ENCODE peak calls at places on chromosomes 4 and X, in four cellular contexts. One of them, this sample, is unnamed.

GRCh38 chr4:6891436-6892170 is 18.0 kb upstream of the TBC1D14 start:
- DNase-seq in HEK293T: no peak
- DNase-seq in T follicular helper cell: no peak
- DNase-seq in activated CD4-positive, alpha-beta T cell treated with anti-CD3 and anti-CD28 coated beads, Interleukin-2, amount 10 ng/mL, durations not matched to agents 7 days and 5 days: no peak
- DNase-seq in this sample: no peak

GRCh38 chr4:137722910-137723309 is 190.6 kb upstream of the PCDH18 start:
- DNase-seq in HEK293T: no peak
- DNase-seq in T follicular helper cell: no peak
- DNase-seq in activated CD4-positive, alpha-beta T cell treated with anti-CD3 and anti-CD28 coated beads, Interleukin-2, amount 10 ng/mL, durations not matched to agents 7 days and 5 days: no peak
- DNase-seq in this sample: no peak

GRCh38 chr4:73447701-73448100 is 11.7 kb downstream of the AFP start:
- DNase-seq in HEK293T: no peak
- DNase-seq in T follicular helper cell: no peak
- DNase-seq in activated CD4-positive, alpha-beta T cell treated with anti-CD3 and anti-CD28 coated beads, Interleukin-2, amount 10 ng/mL, durations not matched to agents 7 days and 5 days: no peak
- DNase-seq in this sample: no peak

GRCh38 chrX:153933751-153934472 is 925 bp downstream of the NAA10 start:
- DNase-seq in HEK293T: no peak
- DNase-seq in T follicular helper cell: no peak
- DNase-seq in activated CD4-positive, alpha-beta T cell treated with anti-CD3 and anti-CD28 coated beads, Interleukin-2, amount 10 ng/mL, durations not matched to agents 7 days and 5 days: no peak
- DNase-seq in this sample: no peak

GRCh38 chr4:30840571-30840970 is 120.4 kb downstream of the PCDH7 start:
- DNase-seq in HEK293T: no peak
- DNase-seq in T follicular helper cell: no peak
- DNase-seq in activated CD4-positive, alpha-beta T cell treated with anti-CD3 and anti-CD28 coated beads, Interleukin-2, amount 10 ng/mL, durations not matched to agents 7 days and 5 days: no peak
- DNase-seq in this sample: no peak

GRCh38 chr4:7530932-7531639 is 96.4 kb upstream of the PSAPL1 start:
- DNase-seq in HEK293T: no peak
- DNase-seq in T follicular helper cell: no peak
- DNase-seq in activated CD4-positive, alpha-beta T cell treated with anti-CD3 and anti-CD28 coated beads, Interleukin-2, amount 10 ng/mL, durations not matched to agents 7 days and 5 days: no peak
- DNase-seq in this sample: no peak

GRCh38 chrX:151516538-151517187 is 46.8 kb upstream of the PASD1 start:
- DNase-seq in HEK293T: no peak
- DNase-seq in T follicular helper cell: no peak
- DNase-seq in activated CD4-positive, alpha-beta T cell treated with anti-CD3 and anti-CD28 coated beads, Interleukin-2, amount 10 ng/mL, durations not matched to agents 7 days and 5 days: no peak
- DNase-seq in this sample: no peak

GRCh38 chrX:152245231-152245630 is 106.9 kb upstream of the MAGEA10 start:
- DNase-seq in HEK293T: no peak
- DNase-seq in T follicular helper cell: no peak
- DNase-seq in activated CD4-positive, alpha-beta T cell treated with anti-CD3 and anti-CD28 coated beads, Interleukin-2, amount 10 ng/mL, durations not matched to agents 7 days and 5 days: no peak
- DNase-seq in this sample: no peak

GRCh38 chrX:106220177-106220576 is 52.1 kb downstream of the PWWP3B start:
- DNase-seq in HEK293T: peak; percentile 26
- DNase-seq in T follicular helper cell: no peak
- DNase-seq in activated CD4-positive, alpha-beta T cell treated with anti-CD3 and anti-CD28 coated beads, Interleukin-2, amount 10 ng/mL, durations not matched to agents 7 days and 5 days: no peak
- DNase-seq in this sample: no peak

GRCh38 chrX:24017674-24018073 is 9.3 kb downstream of the KLHL15 start:
- DNase-seq in HEK293T: no peak
- DNase-seq in T follicular helper cell: no peak
- DNase-seq in activated CD4-positive, alpha-beta T cell treated with anti-CD3 and anti-CD28 coated beads, Interleukin-2, amount 10 ng/mL, durations not matched to agents 7 days and 5 days: no peak
- DNase-seq in this sample: no peak

GRCh38 chr4:81052119-81053068 is 21.9 kb downstream of the BMP3 start:
- DNase-seq in HEK293T: peak; percentile 65
- DNase-seq in T follicular helper cell: peak; percentile 32
- DNase-seq in activated CD4-positive, alpha-beta T cell treated with anti-CD3 and anti-CD28 coated beads, Interleukin-2, amount 10 ng/mL, durations not matched to agents 7 days and 5 days: peak; percentile 42
- DNase-seq in this sample: peak; percentile 44

GRCh38 chr4:82890602-82890912 is 396 bp downstream of the SEC31A start:
- DNase-seq in HEK293T: no peak
- DNase-seq in T follicular helper cell: no peak
- DNase-seq in activated CD4-positive, alpha-beta T cell treated with anti-CD3 and anti-CD28 coated beads, Interleukin-2, amount 10 ng/mL, durations not matched to agents 7 days and 5 days: no peak
- DNase-seq in this sample: no peak

GRCh38 chr4:10164877-10165283 is 48.3 kb upstream of the WDR1 start:
- DNase-seq in HEK293T: peak; percentile 48
- DNase-seq in T follicular helper cell: no peak
- DNase-seq in activated CD4-positive, alpha-beta T cell treated with anti-CD3 and anti-CD28 coated beads, Interleukin-2, amount 10 ng/mL, durations not matched to agents 7 days and 5 days: no peak
- DNase-seq in this sample: no peak